ENCODE peak calls at places on chromosome 11, in ten cellular contexts. F is PC-3, C is chondrocyte, G is kidney epithelial cell, I is left ventricle myocardium inferior, T is A549, W is amniotic stem cell, V is bronchial epithelial cell, J is left colon, H is NCI-H1436. O is an unnamed sample.

GRCh38 chr11:2462092-2462985 is 17.5 kb downstream of the KCNQ1 start:
- DNase-seq in F (no peak), C (no peak), G (no peak), I (no peak), T (no peak), W (no peak), V (no peak), J (no peak), H (no peak), O (no peak)

GRCh38 chr11:34214961-34215805 is 109.8 kb downstream of the NAT10 start:
- DNase-seq in F (peak), C (no peak), G (peak), I (no peak), T (peak), W (no peak), V (peak), J (no peak), H (no peak), O (peak)

GRCh38 chr11:2703487-2704141 is 3.8 kb upstream of the KCNQ1OT1 start:
- DNase-seq in F (no peak), C (peak), G (no peak), I (peak), T (no peak), W (no peak), V (no peak), J (no peak), H (no peak), O (no peak)

GRCh38 chr11:108115495-108116140 is 5.7 kb upstream of the ACAT1 start:
- DNase-seq in F (peak), C (no peak), G (peak), I (peak), T (peak), W (no peak), V (peak), J (peak), H (peak), O (peak)

GRCh38 chr11:118167253-118167652 is 9.2 kb downstream of the SCN2B start:
- DNase-seq in F (no peak), C (no peak), G (no peak), I (no peak), T (no peak), W (no peak), V (no peak), J (no peak), H (no peak), O (no peak)

GRCh38 chr11:109338131-109338530 is 83.9 kb upstream of the C11orf87 start:
- DNase-seq in F (no peak), C (no peak), G (no peak), I (no peak), T (no peak), W (no peak), V (no peak), J (no peak), H (no peak), O (peak)

GRCh38 chr11:108609681-108610080 is 16.1 kb upstream of the EXPH5 start:
- DNase-seq in F (peak), C (no peak), G (peak), I (no peak), T (no peak), W (no peak), V (peak), J (no peak), H (no peak), O (peak)

GRCh38 chr11:114166897-114167323 is 107.4 kb downstream of the ZBTB16 start:
- DNase-seq in F (peak), C (no peak), G (peak), I (no peak), T (no peak), W (peak), V (peak), J (no peak), H (peak), O (peak)

GRCh38 chr11:9896902-9897301 is 233.0 kb downstream of the SWAP70 start:
- DNase-seq in F (peak), C (no peak), G (no peak), I (no peak), T (no peak), W (no peak), V (peak), J (no peak), H (no peak), O (no peak)

GRCh38 chr11:63814383-63814736 is 1.1 kb downstream of the SPINDOC start:
- DNase-seq in F (peak), C (no peak), G (no peak), I (no peak), T (no peak), W (no peak), V (no peak), J (no peak), H (no peak), O (no peak)

GRCh38 chr11:128686745-128687177 is 7.1 kb upstream of the FLI1 start:
- DNase-seq in F (peak), C (peak), G (no peak), I (peak), T (no peak), W (no peak), V (peak), J (peak), H (no peak), O (peak)

GRCh38 chr11:77287615-77288273 is 13.7 kb downstream of the GDPD4 start:
- DNase-seq in F (peak), C (no peak), G (no peak), I (no peak), T (no peak), W (peak), V (peak), J (no peak), H (no peak), O (peak)

O was measured in EH.